ENCODE peak calls at places on chromosomes 16 and 17, in ten cellular contexts. S is thyroid gland, O is uterus, H is body of pancreas, K is colonic mucosa, B is neural progenitor cell, C is heart left ventricle, Z is ascending aorta, E is thoracic aorta, G is ovary. N is an unnamed sample.

GRCh38 chr17:37300683-37301082 is 75.1 kb upstream of the C17orf78 start:
- DNase-seq in O (no peak), H (no peak), E (no peak), K (no peak), S (no peak), G (no peak), B (no peak), Z (no peak), C (no peak), N (no peak)

GRCh38 chr17:30780343-30780742 is 44.1 kb downstream of the CRLF3 start:
- DNase-seq in K (no peak), S (no peak), Z (no peak), E (no peak), C (no peak), G (no peak), O (no peak), B (no peak), H (no peak), N (no peak)

GRCh38 chr16:82329504-82330192 is 159.6 kb upstream of the MPHOSPH6 start:
- DNase-seq in S (peak; percentile 1), Z (no peak), O (no peak), E (no peak), B (peak; percentile 47), C (no peak), H (peak; percentile 59), K (no peak), G (no peak), N (no peak)

GRCh38 chr16:78444-79145 is 570 bp downstream of the MPG start:
- DNase-seq in E (no peak), C (peak; percentile 63), O (no peak), G (no peak), B (no peak), Z (no peak), K (peak; percentile 34), H (peak; percentile 46), S (peak; percentile 40), N (no peak)

GRCh38 chr17:18933102-18934058 is 18.6 kb upstream of the SLC5A10 start:
- DNase-seq in C (no peak), B (no peak), Z (no peak), E (no peak), O (no peak), K (peak; percentile 45), S (peak; percentile 6), G (no peak), H (no peak), N (no peak)

GRCh38 chr17:10088444-10088843 is 110.0 kb downstream of the GAS7 start:
- DNase-seq in G (no peak), B (no peak), C (no peak), H (no peak), O (peak; percentile 76), S (no peak), Z (no peak), K (no peak), E (no peak), N (no peak)

GRCh38 chr17:76562734-76563148 is 22.9 kb downstream of the PRCD start:
- DNase-seq in G (peak; percentile 74), B (no peak), S (no peak), Z (no peak), K (no peak), E (no peak), H (no peak), O (peak; percentile 84), C (no peak), N (no peak)

GRCh38 chr17:16987830-16988601 is 16.1 kb upstream of the TNFRSF13B start:
- DNase-seq in G (no peak), B (peak; percentile 27), K (peak; percentile 59), O (peak; percentile 37), H (no peak), C (peak; percentile 74), Z (peak; percentile 54), S (peak; percentile 39), E (no peak), N (peak; percentile 84)

GRCh38 chr16:2709588-2709984 is 10.4 kb downstream of the PRSS27 start:
- DNase-seq in Z (no peak), C (no peak), E (no peak), H (no peak), K (no peak), S (no peak), O (no peak), G (peak; percentile 16), B (no peak), N (no peak)

GRCh38 chr16:53896711-53897110 is 192.8 kb downstream of the FTO start:
- DNase-seq in B (no peak), K (no peak), O (no peak), H (no peak), G (no peak), E (no peak), Z (no peak), C (no peak), S (no peak), N (no peak)

GRCh38 chr16:81601601-81602251 is 157.1 kb downstream of the CMIP start:
- DNase-seq in O (no peak), Z (no peak), S (no peak), B (no peak), G (no peak), K (no peak), H (no peak), E (no peak), C (no peak), N (no peak)

GRCh38 chr17:11880714-11881113 is 116.6 kb downstream of the ZNF18 start:
- DNase-seq in C (no peak), S (no peak), H (no peak), Z (no peak), K (peak; percentile 23), O (no peak), G (no peak), E (no peak), B (peak; percentile 48), N (no peak)

GRCh38 chr17:50834786-50835562 is 412 bp upstream of the WFIKKN2 start:
- DNase-seq in S (peak; percentile 42), O (no peak), G (peak; percentile 87), K (no peak), B (peak; percentile 25), E (no peak), H (no peak), C (no peak), Z (no peak), N (no peak)

GRCh38 chr17:44608732-44609435 is 47.4 kb upstream of the MEIOC start:
- DNase-seq in Z (no peak), B (no peak), H (no peak), C (no peak), S (no peak), K (no peak), G (no peak), E (no peak), O (no peak), N (no peak)

GRCh38 chr17:44610331-44610730 is 45.9 kb upstream of the MEIOC start:
- DNase-seq in H (no peak), C (no peak), E (no peak), K (no peak), B (no peak), Z (no peak), S (no peak), G (no peak), O (no peak), N (no peak)

GRCh38 chr17:44606658-44607057 is 49.4 kb downstream of the FZD2 start:
- DNase-seq in G (no peak), Z (no peak), C (no peak), S (no peak), H (no peak), B (no peak), O (no peak), E (no peak), K (no peak), N (no peak)

GRCh38 chr17:44610871-44611270 is 45.4 kb upstream of the MEIOC start:
- DNase-seq in G (no peak), B (no peak), S (no peak), O (no peak), C (no peak), K (no peak), E (no peak), Z (no peak), H (no peak), N (no peak)

GRCh38 chr17:44607836-44608690 is 48.2 kb upstream of the MEIOC start:
- DNase-seq in E (no peak), S (no peak), C (peak; percentile 57), O (no peak), G (no peak), B (peak; percentile 79), H (no peak), K (no peak), Z (no peak), N (no peak)
- H3K27ac ChIP-seq in E (peak overlapping the region; percentile 52), S (no peak overlapping the region), C (no peak overlapping the region), O (no peak overlapping the region), G (no peak overlapping the region), B (peak overlapping the region; percentile 29), H (no peak overlapping the region), K (no peak overlapping the region), Z (peak overlapping the region; percentile 65), N (no peak overlapping the region)

DNA sequence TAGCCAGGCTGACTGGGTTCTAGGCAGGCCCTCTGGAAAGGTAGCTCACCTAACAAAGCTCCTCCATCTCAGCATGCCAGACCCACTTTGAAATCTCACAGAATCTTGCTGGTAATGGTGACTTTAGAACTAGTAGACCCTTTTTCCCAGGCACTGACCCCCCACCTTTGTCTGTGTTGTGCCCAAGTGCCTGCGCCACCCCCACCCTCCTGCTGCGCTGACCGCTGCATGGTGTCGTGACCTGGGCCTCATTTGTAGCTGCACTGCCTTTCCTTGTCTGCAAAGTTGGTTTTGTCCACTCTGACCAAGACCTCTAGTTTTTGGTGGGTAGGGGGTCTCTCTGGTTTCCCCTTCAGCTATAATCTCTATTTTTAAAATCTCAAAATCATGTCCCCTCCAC is 6.8 kb downstream of the ATXN1L start:
- DNase-seq in S (no peak), H (no peak), E (no peak), O (no peak), G (no peak), B (no peak), Z (no peak), C (no peak), K (no peak), N (no peak)
- H3K4me1 ChIP-seq in S (no peaks in the 10 kb centered on the region), H (peaks cover 23% of the 10 kb centered on the region), E (no peaks in the 10 kb centered on the region), O (no peaks in the 10 kb centered on the region), G (no peaks in the 10 kb centered on the region), B (no peaks in the 10 kb centered on the region), Z (no peaks in the 10 kb centered on the region), C (peaks cover 12% of the 10 kb centered on the region), K (no peaks in the 10 kb centered on the region), N (peaks cover 14% of the 10 kb centered on the region)

GRCh38 chr17:62100050-62100449 is 35.0 kb upstream of the MED13 start:
- DNase-seq in K (no peak), O (no peak), C (no peak), G (no peak), Z (no peak), B (no peak), H (no peak), S (no peak), E (no peak), N (no peak)
- TF ChIP-seq CTCF in K (no peak), O (no peak), C (no peak), G (no peak), Z (no peak), B (no peak), H (no peak), S (no peak), E (no peak), N (no peak)

DNA sequence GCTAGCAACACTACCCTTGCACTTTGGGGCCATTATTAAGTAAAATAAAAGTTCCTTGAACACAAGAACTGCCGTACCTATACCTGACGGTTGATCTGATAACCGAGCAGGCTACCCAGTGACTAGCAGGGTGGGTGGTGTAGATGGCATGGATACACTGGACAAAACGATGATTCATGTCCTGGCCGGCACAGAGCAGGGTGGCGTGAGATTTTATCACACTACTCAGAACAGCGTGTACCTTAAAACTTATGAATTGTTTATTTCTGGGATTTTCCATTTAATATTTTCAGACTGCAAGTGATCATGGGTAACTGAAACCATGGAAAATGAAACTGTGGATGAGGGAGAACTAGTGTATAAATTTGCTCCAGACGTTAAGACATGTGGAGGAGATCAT is 41.0 kb upstream of the MSI2 start:
- DNase-seq in H (no peak), O (peak; percentile 23), E (no peak), C (no peak), Z (peak; percentile 12), S (no peak), G (no peak), K (no peak), B (no peak), N (no peak)
- H3K27ac ChIP-seq in H (no peak overlapping the region), O (no peak overlapping the region), E (peak overlapping the region; percentile 53), C (no peak overlapping the region), Z (no peak overlapping the region), S (no peak overlapping the region), G (no peak overlapping the region), K (no peak overlapping the region), B (no peak overlapping the region), N (no peak overlapping the region)